ENCODE peak calls at places on chromosomes 7 and 10, in six cellular contexts. Q is body of pancreas; M is lower lobe of right lung; O is heart left ventricle; X is aorta; J is CD4-positive, alpha-beta T cell. U is an unnamed sample.

GRCh38 chr10:50552308-50552707 is 71.4 kb downstream of the SGMS1 start:
- DNase-seq in M (no peak), X (no peak), J (no peak), Q (no peak), O (no peak), U (no peak)

GRCh38 chr7:116097365-116098009 is 66.9 kb upstream of the TFEC start:
- DNase-seq in X (no peak), M (no peak), Q (no peak), J (no peak), O (no peak), U (peak)

GRCh38 chr7:51354897-51355296 is 38.3 kb upstream of the COBL start:
- DNase-seq in X (no peak), Q (no peak), M (no peak), J (no peak), O (no peak), U (no peak)

GRCh38 chr10:955820-956217 is 24.3 kb upstream of the LARP4B start:
- DNase-seq in Q (no peak), J (no peak), M (no peak), X (no peak), O (no peak), U (no peak)

GRCh38 chr10:114544045-114544659 is 113.9 kb downstream of the ABLIM1 start:
- DNase-seq in M (no peak), O (no peak), J (peak), X (no peak), Q (no peak), U (no peak)

GRCh38 chr10:8665322-8665721 is 610.8 kb downstream of the GATA3 start:
- DNase-seq in J (no peak), M (no peak), Q (no peak), O (no peak), X (no peak), U (no peak)

GRCh38 chr10:30587522-30588031 is 42.0 kb downstream of the LYZL2 start:
- DNase-seq in X (peak), Q (peak), O (peak), M (peak), J (no peak), U (no peak)

GRCh38 chr7:138773817-138774216 is 24.0 kb upstream of the TMEM213 start:
- DNase-seq in J (no peak), M (no peak), O (no peak), Q (no peak), X (no peak), U (no peak)

GRCh38 chr10:48564466-48565150 is 40.3 kb downstream of the ARHGAP22 start:
- DNase-seq in J (no peak), X (no peak), Q (no peak), M (no peak), O (no peak), U (no peak)

GRCh38 chr7:106372595-106373318 is 88.0 kb upstream of the NAMPT start:
- DNase-seq in Q (no peak), J (no peak), M (no peak), O (no peak), X (no peak), U (no peak)

GRCh38 chr7:106377847-106378361 is 93.1 kb upstream of the NAMPT start:
- DNase-seq in O (no peak), Q (no peak), J (no peak), X (no peak), M (no peak), U (no peak)

GRCh38 chr7:106374437-106374836 is 89.7 kb upstream of the NAMPT start:
- DNase-seq in J (no peak), O (no peak), M (no peak), X (no peak), Q (no peak), U (no peak)

GRCh38 chr7:106375499-106375898 is 90.7 kb upstream of the NAMPT start:
- DNase-seq in X (no peak), J (no peak), O (peak), M (no peak), Q (no peak), U (no peak)

GRCh38 chr7:106376026-106376799 is 91.4 kb upstream of the NAMPT start:
- DNase-seq in Q (no peak), O (no peak), J (no peak), M (no peak), X (no peak), U (no peak)
- H3K27ac ChIP-seq in Q (no peak), O (no peak), J (no peak), M (peak), X (no peak), U (no peak)

GRCh38 chr7:127858091-127858914 is 172.9 kb downstream of the LRRC4 start:
- DNase-seq in O (no peak), J (no peak), M (no peak), X (peak), Q (peak), U (no peak)
- H3K27ac ChIP-seq in O (no peak), J (no peak), M (no peak), X (no peak), Q (no peak), U (no peak)

GRCh38 chr7:130735273-130735716 is 1.3 kb upstream of the KLF14 start:
- DNase-seq in X (no peak), O (no peak), Q (no peak), M (no peak), J (no peak), U (no peak)

GRCh38 chr7:130732980-130733865 is 784 bp downstream of the KLF14 start:
- DNase-seq in Q (peak), J (no peak), M (peak), O (peak), X (peak), U (no peak)

GRCh38 chr7:130736298-130736900 is 2.4 kb upstream of the KLF14 start:
- DNase-seq in M (no peak), X (no peak), Q (no peak), O (no peak), J (no peak), U (no peak)

GRCh38 chr7:130733866-130734524 is at the start of gene KLF14:
- DNase-seq in Q (peak), O (peak), J (no peak), M (no peak), X (no peak), U (no peak)

GRCh38 chr7:130734525-130735272 is 692 bp upstream of the KLF14 start:
- DNase-seq in J (no peak), X (no peak), Q (no peak), O (no peak), M (no peak), U (peak)
- H3K27ac ChIP-seq in J (no peak), X (no peak), Q (no peak), O (no peak), M (no peak), U (no peak)

GRCh38 chr7:64621656-64622055 is 44.3 kb upstream of the ZNF107 start:
- DNase-seq in O (no peak), Q (no peak), X (no peak), J (no peak), M (no peak), U (no peak)

GRCh38 chr7:64618785-64619456 is 47.0 kb upstream of the ZNF107 start:
- DNase-seq in O (no peak), M (no peak), Q (no peak), J (peak), X (no peak), U (peak)

GRCh38 chr7:64625114-64626082 is 40.5 kb upstream of the ZNF107 start:
- DNase-seq in O (no peak), Q (no peak), X (no peak), M (no peak), J (no peak), U (peak)

GRCh38 chr7:64614812-64615211 is 51.1 kb upstream of the ZNF107 start:
- DNase-seq in X (no peak), J (no peak), M (no peak), Q (no peak), O (no peak), U (no peak)

GRCh38 chr7:64619705-64620104 is 46.2 kb upstream of the ZNF107 start:
- DNase-seq in M (no peak), X (no peak), O (no peak), Q (no peak), J (no peak), U (no peak)
- H3K27ac ChIP-seq in M (no peak), X (no peak), O (no peak), Q (no peak), J (no peak), U (no peak)

GRCh38 chr7:29282819-29283414 is 88.3 kb downstream of the CHN2 start:
- DNase-seq in M (no peak), Q (no peak), O (peak), J (no peak), X (no peak), U (no peak)
- H3K27ac ChIP-seq in M (no peak), Q (no peak), O (no peak), J (no peak), X (no peak), U (no peak)

DNA sequence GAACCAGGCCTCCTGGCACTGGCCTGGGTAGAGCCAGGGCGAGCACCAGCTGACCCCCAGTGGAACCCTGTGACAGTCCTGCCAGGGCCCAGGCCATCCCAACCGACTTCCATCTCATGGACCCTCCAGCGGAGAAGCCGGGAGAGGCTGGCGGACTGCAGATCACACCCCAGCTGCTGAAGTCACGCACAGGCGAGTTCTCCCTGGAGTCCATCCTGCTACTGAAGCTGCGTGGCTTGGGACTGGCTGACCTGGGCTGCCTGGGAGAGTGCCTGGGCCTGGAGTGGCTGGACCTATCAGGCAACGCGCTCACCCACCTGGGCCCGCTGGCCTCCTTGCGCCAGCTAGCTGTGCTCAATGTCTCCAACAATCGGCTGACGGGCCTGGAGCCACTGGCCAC is 4.7 kb downstream of the RARRES2 start:
- DNase-seq in O (no peak), X (no peak), J (no peak), Q (no peak), M (no peak), U (no peak)
- H3K27ac ChIP-seq in O (no peak), X (no peak), J (no peak), Q (peak), M (peak), U (no peak)

GRCh38 chr10:32299354-32299980 is 47.5 kb downstream of the EPC1 start:
- DNase-seq in O (no peak), M (no peak), X (no peak), J (no peak), Q (no peak), U (no peak)
- H3K27ac ChIP-seq in O (no peak), M (no peak), X (no peak), J (no peak), Q (no peak), U (no peak)

DNA sequence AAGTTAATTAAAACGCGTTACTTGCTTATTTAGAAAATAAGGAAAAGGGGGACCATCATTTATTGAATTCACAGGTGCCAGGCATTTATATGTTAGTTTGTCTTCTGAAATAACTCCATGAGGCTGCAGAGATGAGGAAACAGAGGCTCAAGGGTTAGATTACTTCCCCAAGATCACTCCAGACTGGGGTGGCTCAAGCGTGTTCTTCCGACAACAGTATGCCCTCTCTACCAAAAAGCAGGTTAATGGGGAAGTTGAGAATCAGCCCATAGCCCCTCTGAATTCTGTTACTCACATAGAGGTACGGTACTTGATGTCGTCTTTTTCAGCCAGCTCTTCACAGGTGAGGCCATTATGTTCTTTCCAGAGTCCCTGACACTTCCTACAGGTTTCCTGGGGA is 129.3 kb downstream of the RNF216 start:
- DNase-seq in O (no peak), M (no peak), Q (no peak), X (no peak), J (no peak), U (no peak)
- H3K27ac ChIP-seq in O (no peak), M (no peak), Q (no peak), X (no peak), J (no peak), U (peak)

U was measured in A673.